ENCODE peak calls at places on chromosomes 12 and 14, in four cellular contexts. O, D, T and M are unnamed samples.

GRCh38 chr14:33679461-33680225 is 271.2 kb downstream of the EGLN3 start:
- DNase-seq in O (peak; percentile 85), D (peak; percentile 38), T (no peak), M (no peak)

GRCh38 chr14:27242874-27243273 is 645.0 kb upstream of the NOVA1 start:
- DNase-seq in O (no peak), D (peak; percentile 0), T (no peak), M (no peak)

GRCh38 chr12:123254853-123255446 is 16.7 kb downstream of the CDK2AP1 start:
- DNase-seq in O (no peak), D (no peak), T (no peak), M (no peak)

GRCh38 chr12:93707836-93708235 is 30.7 kb downstream of the CRADD start:
- DNase-seq in O (peak; percentile 49), D (peak; percentile 38), T (no peak), M (no peak)

GRCh38 chr14:68308695-68309094 is 484.2 kb downstream of the ZFP36L1 start:
- DNase-seq in O (peak; percentile 66), D (peak; percentile 16), T (no peak), M (no peak)

GRCh38 chr12:32993404-32993803 is 96.8 kb upstream of the PKP2 start:
- DNase-seq in O (no peak), D (no peak), T (no peak), M (no peak)

GRCh38 chr14:100825691-100826331 is at the start of gene MEG3:
- DNase-seq in O (peak; percentile 91), D (peak; percentile 91), T (no peak), M (no peak)

GRCh38 chr14:66104486-66104885 is 381.7 kb upstream of the CCDC196 start:
- DNase-seq in O (no peak), D (no peak), T (peak; percentile 38), M (no peak)

GRCh38 chr12:105706321-105706972 is 376.0 kb downstream of the C12orf75 start:
- DNase-seq in O (peak; percentile 77), D (peak; percentile 64), T (no peak), M (no peak)

GRCh38 chr12:91984571-91984970 is 161.1 kb downstream of the BTG1 start:
- DNase-seq in O (peak; percentile 70), D (peak; percentile 76), T (no peak), M (no peak)

GRCh38 chr12:22532317-22532716 is 12.0 kb downstream of the C2CD5 start:
- DNase-seq in O (no peak), D (no peak), T (no peak), M (no peak)

GRCh38 chr12:22526836-22527235 is 17.5 kb downstream of the C2CD5 start:
- DNase-seq in O (no peak), D (no peak), T (no peak), M (no peak)

GRCh38 chr12:22531205-22531604 is 13.1 kb downstream of the C2CD5 start:
- DNase-seq in O (no peak), D (no peak), T (no peak), M (no peak)

GRCh38 chr12:22527999-22528398 is 16.3 kb downstream of the C2CD5 start:
- DNase-seq in O (peak; percentile 64), D (peak; percentile 82), T (no peak), M (no peak)

DNA sequence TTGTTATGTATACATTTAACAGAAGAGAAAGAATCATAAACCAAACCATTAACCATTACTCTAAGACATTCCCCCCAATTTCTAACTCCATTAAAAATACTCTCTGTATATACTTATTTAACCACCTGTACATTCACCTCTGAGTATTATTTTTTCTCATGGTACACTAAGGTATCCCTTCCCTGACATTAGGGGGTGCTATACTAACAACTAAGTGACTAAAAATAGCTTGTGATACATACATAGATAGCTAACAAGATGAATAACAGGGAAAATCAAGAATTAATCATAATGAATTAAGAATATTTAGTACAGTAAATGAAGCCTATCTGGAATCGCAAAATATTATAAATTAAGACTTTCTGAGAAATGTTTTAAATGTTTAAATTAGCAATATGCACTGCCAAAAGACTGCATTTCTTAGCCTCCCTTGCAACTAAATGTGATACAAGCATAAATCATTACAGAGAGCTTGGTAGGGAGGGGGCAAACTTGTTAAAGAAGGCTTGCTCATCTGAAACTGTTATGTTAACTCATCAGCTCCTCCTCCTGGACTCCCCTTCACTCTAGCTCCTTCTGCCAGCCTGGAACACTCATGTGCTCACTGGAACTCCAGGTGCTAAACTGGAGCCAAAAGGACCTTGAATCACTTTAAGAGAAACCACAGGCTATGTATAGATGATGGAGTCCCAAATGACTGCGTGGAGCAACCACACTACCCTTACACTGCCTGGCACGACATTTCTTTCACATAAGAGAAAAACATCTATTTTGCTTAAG is 14.9 kb downstream of the C2CD5 start:
- DNase-seq in O (peak; percentile 52), D (peak; percentile 58), T (no peak), M (no peak)
- TF ChIP-seq CTCF in O (peak; percentile 24), D (peak; percentile 57), T (peak; percentile 32), M (peak; percentile 48)

DNA sequence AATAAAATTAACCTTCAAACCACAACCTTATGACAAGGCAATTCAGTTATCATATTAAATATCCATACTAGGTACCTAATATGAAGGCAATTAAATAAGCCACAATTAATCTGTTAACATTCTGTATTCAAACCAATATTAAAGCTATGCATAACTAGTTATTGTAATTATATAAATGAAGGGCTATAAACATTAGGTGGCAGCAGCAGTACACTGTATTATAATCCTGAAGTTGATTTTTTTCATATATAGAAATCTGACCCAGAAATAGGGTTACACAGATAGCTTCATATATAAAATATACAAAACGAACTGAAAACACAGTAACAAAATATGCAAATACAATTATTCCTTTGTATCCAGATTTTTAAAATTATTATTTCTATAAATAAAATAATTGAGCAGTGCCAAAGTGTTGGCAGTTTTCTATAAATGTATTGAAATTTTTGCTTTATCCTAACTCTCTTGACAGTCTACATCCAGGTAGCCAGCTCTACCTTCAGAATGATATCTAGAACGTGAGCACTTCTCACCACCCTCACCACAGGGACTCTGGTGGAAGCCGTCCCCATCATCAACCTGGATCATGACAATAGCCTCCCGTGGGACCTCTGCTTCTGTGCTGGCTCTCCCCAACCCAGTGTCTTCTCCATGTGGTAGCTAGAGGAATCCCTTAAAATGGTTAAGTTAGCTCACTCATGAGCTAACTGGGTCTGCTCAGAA is 136.2 kb downstream of the MED13L start:
- DNase-seq in O (peak; percentile 28), D (peak; percentile 46), T (no peak), M (no peak)
- TF ChIP-seq CTCF in O (no peak), D (peak; percentile 30), T (no peak), M (no peak)

GRCh38 chr12:21453312-21453852 is 15.9 kb downstream of the PYROXD1 start:
- DNase-seq in O (no peak), D (no peak), T (no peak), M (no peak)

GRCh38 chr12:21456291-21456780 is 18.9 kb downstream of the PYROXD1 start:
- DNase-seq in O (peak; percentile 43), D (no peak), T (no peak), M (no peak)

GRCh38 chr12:21451529-21451928 is 14.1 kb downstream of the PYROXD1 start:
- DNase-seq in O (no peak), D (peak; percentile 62), T (no peak), M (no peak)
- TF ChIP-seq CTCF in O (no peak), D (no peak), T (no peak), M (no peak)

GRCh38 chr14:58955294-58955821 is 233.1 kb upstream of the DAAM1 start:
- DNase-seq in O (no peak), D (peak; percentile 55), T (no peak), M (no peak)
- TF ChIP-seq CTCF in O (no peak), D (no peak), T (no peak), M (no peak)

DNA sequence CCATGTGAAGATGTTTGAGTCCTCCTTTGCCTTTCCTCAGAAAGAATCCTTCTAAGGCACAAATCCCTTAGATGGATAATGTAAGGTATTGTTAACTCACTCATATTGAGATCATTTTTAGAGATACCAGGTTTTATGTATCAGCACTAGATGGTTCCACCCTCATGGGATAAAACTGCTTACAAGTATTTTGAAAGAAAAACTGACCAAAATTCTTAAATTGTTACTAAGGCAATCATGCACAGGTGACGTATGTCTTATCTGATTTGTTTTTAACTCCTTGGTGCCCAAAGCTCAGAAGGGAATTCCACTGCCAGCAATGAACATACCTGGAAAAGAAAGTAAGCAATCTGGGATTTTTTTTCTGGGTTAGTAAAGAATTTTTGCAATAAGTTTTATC is 78.4 kb downstream of the ZFC3H1 start:
- DNase-seq in O (no peak), D (no peak), T (no peak), M (no peak)
- TF ChIP-seq CTCF in O (no peak), D (no peak), T (no peak), M (no peak)